ENCODE peak calls at places on chromosome 4, in nine cellular contexts. N is substantia nigra, K is fibroblast of gingiva, P is NCI-H1930, U is mucosa of descending colon, Z is iPS DF 6.9, H is HT1080, R is HT-29, X is transverse colon. D is an unnamed sample.
A peak's percentile ranks its signal among the peaks of the same experiment; 100 is the strongest.

GRCh38 chr4:36533944-36534343 is 252.5 kb downstream of the DTHD1 start:
- DNase-seq in N (no peak), K (no peak), P (no peak), U (no peak), Z (no peak), H (peak; percentile 13), R (no peak), X (no peak), D (no peak)

GRCh38 chr4:128480945-128481344 is 193.3 kb upstream of the PGRMC2 start:
- DNase-seq in N (no peak), K (no peak), P (no peak), U (no peak), Z (no peak), H (no peak), R (no peak), X (no peak), D (no peak)

GRCh38 chr4:54543088-54543795 is 114.5 kb upstream of the KIT start:
- DNase-seq in N (no peak), K (no peak), P (no peak), U (no peak), Z (no peak), H (peak; percentile 84), R (no peak), X (no peak), D (no peak)

GRCh38 chr4:146235654-146236570 is 21.6 kb downstream of the REELD1 start:
- DNase-seq in N (no peak), K (peak; percentile 23), P (no peak), U (no peak), Z (no peak), H (no peak), R (no peak), X (no peak), D (no peak)

GRCh38 chr4:184669251-184669650 is 19.7 kb downstream of the PRIMPOL start:
- DNase-seq in N (no peak), K (no peak), P (no peak), U (no peak), Z (no peak), H (no peak), R (no peak), X (no peak), D (no peak)

GRCh38 chr4:108702960-108703359 is 52.6 kb downstream of the OSTC start:
- DNase-seq in N (no peak), K (no peak), P (no peak), U (no peak), Z (no peak), H (peak; percentile 61), R (no peak), X (no peak), D (no peak)

GRCh38 chr4:13888112-13888511 is 260.6 kb upstream of the BOD1L1 start:
- DNase-seq in N (no peak), K (peak; percentile 87), P (no peak), U (no peak), Z (no peak), H (peak; percentile 92), R (no peak), X (no peak), D (no peak)

GRCh38 chr4:1601533-1601835 is 82.6 kb downstream of the FAM53A start:
- DNase-seq in N (no peak), K (no peak), P (no peak), U (no peak), Z (no peak), H (no peak), R (no peak), X (no peak), D (no peak)

GRCh38 chr4:73730292-73730691 is 10.1 kb upstream of the CXCL8 start:
- DNase-seq in N (no peak), K (no peak), P (no peak), U (no peak), Z (no peak), H (no peak), R (no peak), X (no peak), D (no peak)

GRCh38 chr4:107801766-107802211 is 22.9 kb upstream of the SGMS2 start:
- DNase-seq in N (no peak), K (peak; percentile 13), P (no peak), U (no peak), Z (no peak), H (peak; percentile 88), R (peak; percentile 44), X (no peak), D (no peak)

GRCh38 chr4:168577624-168578023 is 80.8 kb downstream of the PALLD start:
- DNase-seq in N (no peak), K (no peak), P (no peak), U (no peak), Z (no peak), H (no peak), R (no peak), X (no peak), D (no peak)

GRCh38 chr4:20252656-20253271 is 1.1 kb downstream of the SLIT2 start:
- DNase-seq in N (no peak), K (peak; percentile 34), P (no peak), U (peak; percentile 34), Z (no peak), H (no peak), R (no peak), X (peak; percentile 11), D (no peak)

D was measured in HepG2.